ENCODE peak calls at places on chromosomes 12 and 14, in four cellular contexts. V is upper lobe of right lung, E is cardiac muscle cell, J is GM23248. Y is an unnamed sample.

GRCh38 chr12:14554281-14555008 is 13.2 kb downstream of the PLBD1 start:
- DNase-seq in E (peak; percentile 92), J (peak; percentile 10), V (peak; percentile 92), Y (peak; percentile 87)

GRCh38 chr14:91299483-91300115 is 55.1 kb upstream of the GPR68 start:
- DNase-seq in E (no peak), J (no peak), V (no peak), Y (no peak)

GRCh38 chr12:9810721-9811120 is 16.6 kb upstream of the KLRF1 start:
- DNase-seq in E (no peak), J (no peak), V (no peak), Y (no peak)

GRCh38 chr12:107027304-107028053 is 40.5 kb upstream of the MTERF2 start:
- DNase-seq in E (no peak), J (peak; percentile 97), V (no peak), Y (no peak)

GRCh38 chr12:116372815-116373214 is 95.3 kb upstream of the MED13L start:
- DNase-seq in E (no peak), J (no peak), V (no peak), Y (no peak)

GRCh38 chr12:3236345-3237153 is 159.4 kb downstream of the TSPAN9 start:
- DNase-seq in E (peak; percentile 66), J (peak; percentile 51), V (no peak), Y (no peak)

GRCh38 chr14:94536836-94537235 is 24.4 kb upstream of the SERPINA4 start:
- DNase-seq in J (peak; percentile 41), V (no peak), E (no peak), Y (no peak)

GRCh38 chr14:58072288-58073071 is 79.5 kb downstream of the ARMH4 start:
- DNase-seq in V (no peak), E (peak; percentile 75), J (peak; percentile 78), Y (no peak)

GRCh38 chr14:99971929-99972747 is 93.1 kb upstream of the EVL start:
- DNase-seq in V (peak; percentile 71), E (peak; percentile 53), J (peak; percentile 61), Y (no peak)

GRCh38 chr12:123532808-123533649 is 490 bp downstream of the RILPL1 start:
- DNase-seq in V (peak; percentile 78), E (peak; percentile 78), J (peak; percentile 74), Y (no peak)

GRCh38 chr12:64696065-64696741 is 63.0 kb downstream of the GNS start:
- DNase-seq in E (peak; percentile 46), V (no peak), J (peak; percentile 58), Y (no peak)

GRCh38 chr12:102769323-102769916 is 147.6 kb downstream of the PAH start:
- DNase-seq in E (peak; percentile 57), J (peak; percentile 81), V (no peak), Y (peak; percentile 79)

GRCh38 chr12:124921200-124922008 is 7.0 kb upstream of the UBC start:
- DNase-seq in V (no peak), J (peak; percentile 63), E (peak; percentile 66), Y (no peak)

GRCh38 chr14:100533647-100534485 is 53.4 kb downstream of the BEGAIN start:
- DNase-seq in E (no peak), V (peak; percentile 67), J (peak; percentile 48), Y (peak; percentile 52)

GRCh38 chr14:37466003-37466622 is 128.9 kb downstream of the FOXA1 start:
- DNase-seq in J (no peak), E (no peak), V (no peak), Y (no peak)

GRCh38 chr14:94621358-94622134 is 9.4 kb downstream of the SERPINA3 start:
- DNase-seq in E (no peak), J (no peak), V (peak; percentile 47), Y (no peak)

GRCh38 chr14:38070213-38070612 is 137.5 kb upstream of the SSTR1 start:
- DNase-seq in V (no peak), E (no peak), J (peak; percentile 12), Y (no peak)

DNA sequence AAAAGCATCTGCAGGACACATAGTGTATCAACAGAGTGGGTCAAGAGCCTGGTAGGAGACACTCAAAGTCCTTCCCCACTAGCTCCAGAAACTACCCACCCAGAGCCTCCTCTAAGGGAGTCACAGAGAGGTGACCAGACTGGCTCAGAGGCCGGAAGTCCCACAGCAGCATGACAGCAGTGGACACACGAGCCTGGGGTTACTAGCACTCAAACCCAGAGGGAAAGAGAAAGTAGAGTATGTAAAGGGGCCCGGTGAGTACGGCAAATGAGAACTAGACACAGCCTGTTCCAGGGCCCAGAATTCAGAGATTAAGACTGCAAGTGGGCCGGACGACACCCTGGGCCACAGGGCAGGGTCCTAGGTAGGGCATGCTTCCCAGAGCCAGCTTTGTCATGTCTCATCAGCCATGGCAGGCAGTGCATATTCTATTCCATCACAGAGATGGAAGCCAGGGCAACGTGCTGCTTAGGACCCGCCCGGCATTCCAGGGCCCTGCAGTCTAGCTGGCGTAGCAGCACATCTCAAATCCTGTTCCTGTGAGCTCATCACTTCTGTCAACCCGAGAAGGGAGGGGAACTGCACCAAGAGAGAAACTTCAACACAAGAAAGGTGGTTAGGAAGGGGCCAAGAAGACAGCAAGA is 4.2 kb downstream of the IFFO1 start:
- DNase-seq in J (peak; percentile 95), E (no peak), V (no peak), Y (peak; percentile 77)
- H3K4me1 ChIP-seq in J (peaks cover 74% of the 10 kb centered on the region), E (peaks cover 34% of the 10 kb centered on the region), V (peaks cover 49% of the 10 kb centered on the region), Y (peaks cover 84% of the 10 kb centered on the region)

GRCh38 chr14:97975960-97976359 is 1178.8 kb downstream of the VRK1 start:
- DNase-seq in J (no peak), E (no peak), V (no peak), Y (no peak)
- H3K4me3 ChIP-seq in J (no peak overlapping the region), E (no peak overlapping the region), V (no peak overlapping the region), Y (no peak overlapping the region)

GRCh38 chr12:576613-577110 is 86.6 kb downstream of the NINJ2 start:
- DNase-seq in E (no peak), V (no peak), J (no peak), Y (no peak)

GRCh38 chr12:579450-580110 is 83.7 kb downstream of the NINJ2 start:
- DNase-seq in J (no peak), V (no peak), E (no peak), Y (no peak)

GRCh38 chr12:581321-581720 is 81.9 kb downstream of the NINJ2 start:
- DNase-seq in V (no peak), E (no peak), J (no peak), Y (no peak)

GRCh38 chr12:580813-581212 is 82.4 kb downstream of the NINJ2 start:
- DNase-seq in V (no peak), E (no peak), J (no peak), Y (no peak)

DNA sequence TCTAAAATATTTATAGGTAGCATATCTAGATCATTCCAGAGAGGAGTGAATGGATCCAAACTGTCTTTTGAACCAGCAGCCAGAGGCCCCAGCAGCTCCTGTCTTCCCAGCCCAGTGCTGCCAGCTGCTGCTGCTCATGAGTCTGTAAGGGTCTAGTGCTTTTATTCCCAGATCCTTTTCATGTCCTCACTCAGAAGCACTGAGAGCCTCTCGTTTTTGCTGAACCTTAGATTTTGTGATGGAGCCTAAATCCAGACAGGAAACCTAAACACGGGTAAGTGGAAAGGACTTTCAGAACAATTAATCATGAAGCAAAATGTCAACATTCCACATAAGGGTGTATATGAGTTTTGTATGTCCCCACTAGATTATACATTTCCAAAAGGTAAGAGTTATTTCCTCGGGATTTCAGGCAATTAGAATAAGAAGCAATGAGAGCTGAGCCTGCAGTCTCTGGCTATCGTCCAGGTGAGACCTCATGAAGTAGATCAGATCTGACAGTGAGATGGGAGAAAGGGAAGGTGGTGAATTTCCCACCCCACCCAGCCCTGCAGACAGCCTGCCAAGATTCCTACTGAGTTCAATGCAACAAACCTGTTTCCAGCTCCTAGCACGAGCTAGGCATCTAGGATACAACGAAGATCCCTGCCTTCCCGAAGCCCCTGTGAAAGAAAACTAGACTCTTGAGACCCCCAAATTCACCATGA is 84.3 kb downstream of the NINJ2 start:
- DNase-seq in V (no peak), J (no peak), E (peak; percentile 37), Y (no peak)
- H3K4me1 ChIP-seq in V (peaks cover 22% of the 10 kb centered on the region), J (peaks cover 16% of the 10 kb centered on the region), E (peaks cover 25% of the 10 kb centered on the region), Y (no peaks in the 10 kb centered on the region)

DNA sequence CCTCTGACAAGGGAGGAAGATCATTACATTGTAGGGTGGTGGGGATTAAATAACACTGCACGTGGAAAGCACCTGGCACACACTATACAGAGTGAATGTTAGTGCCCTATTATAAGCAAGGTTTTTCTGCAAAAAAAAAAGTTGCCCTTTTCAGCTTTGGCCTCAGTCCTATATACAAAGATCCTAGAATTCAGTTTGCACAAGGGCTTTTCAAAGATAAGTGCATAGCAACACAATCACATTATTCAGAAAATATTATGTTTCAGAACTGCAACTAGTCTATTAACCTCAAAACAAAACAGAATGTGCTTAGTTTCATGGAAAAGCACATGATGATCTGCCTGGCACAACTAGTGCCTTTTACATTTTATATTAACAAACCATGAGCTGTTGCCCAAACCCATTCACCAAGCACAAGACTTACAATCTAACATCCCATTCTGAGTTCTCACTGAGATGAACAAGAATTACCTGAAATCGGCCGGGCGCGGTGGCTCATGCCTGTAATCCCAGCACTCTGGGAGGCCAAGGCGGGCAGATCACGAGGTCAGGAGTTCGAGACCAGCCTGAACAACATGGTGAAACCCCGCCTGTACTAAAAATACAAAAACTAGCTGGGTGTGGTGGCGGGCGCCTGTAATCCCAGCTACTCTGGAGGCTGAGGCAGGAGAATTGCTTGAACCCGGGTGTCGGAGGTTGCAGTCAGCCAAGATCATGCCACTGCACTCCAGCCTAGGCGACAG is 1.8 kb downstream of the TM7SF3 start:
- DNase-seq in V (peak; percentile 63), J (no peak), E (no peak), Y (no peak)
- H3K4me3 ChIP-seq in V (peak overlapping the region; percentile 84), J (no peak overlapping the region), E (no peak overlapping the region), Y (no peak overlapping the region)

DNA sequence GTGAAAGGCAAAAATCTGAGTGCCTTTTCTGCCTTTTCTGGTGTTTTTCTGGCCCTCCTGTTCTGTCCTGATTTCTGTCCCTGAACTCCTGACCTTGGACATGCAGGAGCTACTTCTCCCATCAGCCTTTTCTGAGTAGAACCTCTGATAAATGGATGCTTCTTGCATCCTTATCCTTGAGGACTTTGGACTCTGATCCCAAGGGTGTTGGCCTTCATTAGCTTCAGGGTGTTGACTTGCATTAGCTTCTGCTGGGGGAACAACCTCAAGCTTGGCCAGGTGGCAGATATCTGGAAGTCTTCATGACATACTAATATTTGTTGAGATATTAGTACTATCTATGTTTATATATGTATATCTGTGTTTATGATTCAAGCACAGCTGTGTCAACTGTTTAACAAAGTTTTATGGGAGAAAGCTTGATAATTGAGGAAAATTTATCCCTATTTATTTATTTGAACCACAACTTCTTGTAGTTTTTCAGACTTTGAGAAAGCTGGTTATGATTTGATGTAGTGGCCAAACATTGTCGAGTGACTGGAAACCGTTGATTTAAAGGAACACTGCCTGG is 124.3 kb downstream of the CHST11 start:
- DNase-seq in V (no peak), J (no peak), E (no peak), Y (no peak)
- H3K4me1 ChIP-seq in V (peaks cover 6% of the 10 kb centered on the region), J (peaks cover 36% of the 10 kb centered on the region), E (peaks cover 3% of the 10 kb centered on the region), Y (peaks cover 19% of the 10 kb centered on the region)

GRCh38 chr12:120092531-120093335 is 23.8 kb downstream of the RAB35 start:
- DNase-seq in J (no peak), E (no peak), V (no peak), Y (no peak)

GRCh38 chr12:120094485-120094884 is 22.1 kb downstream of the RAB35 start:
- DNase-seq in E (no peak), J (no peak), V (no peak), Y (no peak)

GRCh38 chr12:120091371-120092090 is 25.0 kb downstream of the RAB35 start:
- DNase-seq in V (no peak), J (no peak), E (no peak), Y (no peak)

GRCh38 chr12:120093592-120094355 is 22.8 kb downstream of the RAB35 start:
- DNase-seq in V (no peak), E (peak; percentile 79), J (no peak), Y (no peak)

GRCh38 chr12:120093336-120093591 is 23.3 kb downstream of the RAB35 start:
- DNase-seq in J (no peak), V (no peak), E (no peak), Y (no peak)
- H3K4me3 ChIP-seq in J (no peak overlapping the region), V (no peak overlapping the region), E (no peak overlapping the region), Y (no peak overlapping the region)